ENCODE peak calls at places on chromosomes 7 and 10, in eight cellular contexts. X is breast epithelium, S is tibial nerve, G is transverse colon, U is HepG2, I is right lobe of liver, A is prostate gland, L is IMR-90. C is an unnamed sample.

GRCh38 chr7:46534593-46535271 is 613.7 kb upstream of the IGFBP3 start:
- DNase-seq in X (no peak), S (no peak), G (peak; percentile 33), U (no peak), I (no peak), A (no peak), L (peak; percentile 93), C (no peak)

GRCh38 chr7:47149971-47150370 is 431.9 kb downstream of the TNS3 start:
- DNase-seq in X (no peak), S (no peak), G (no peak), U (no peak), I (no peak), A (no peak), L (no peak), C (no peak)

GRCh38 chr7:142880886-142881505 is 4.5 kb downstream of the TRPV6 start:
- DNase-seq in X (no peak), S (no peak), G (no peak), U (peak; percentile 23), I (peak; percentile 49), A (no peak), L (peak; percentile 1), C (peak; percentile 10)

GRCh38 chr7:133315332-133316040 is 62.6 kb downstream of the EXOC4 start:
- DNase-seq in X (no peak), S (no peak), G (no peak), U (no peak), I (no peak), A (no peak), L (peak; percentile 75), C (no peak)

GRCh38 chr7:32501522-32501921 is 6.2 kb downstream of the AVL9 start:
- DNase-seq in X (no peak), S (no peak), G (no peak), U (peak; percentile 49), I (no peak), A (no peak), L (peak; percentile 66), C (no peak)

GRCh38 chr7:70092314-70093303 is 494.3 kb downstream of the AUTS2 start:
- DNase-seq in X (no peak), S (no peak), G (no peak), U (no peak), I (no peak), A (no peak), L (peak; percentile 0), C (peak; percentile 20)

GRCh38 chr7:27973625-27974024 is 207.0 kb downstream of the JAZF1 start:
- DNase-seq in X (no peak), S (no peak), G (no peak), U (no peak), I (no peak), A (no peak), L (no peak), C (no peak)

GRCh38 chr7:155141562-155141961 is 71.4 kb downstream of the HTR5A start:
- DNase-seq in X (no peak), S (no peak), G (no peak), U (no peak), I (no peak), A (no peak), L (no peak), C (no peak)

GRCh38 chr10:79358811-79359210 is 11.5 kb downstream of the PPIF start:
- DNase-seq in X (no peak), S (no peak), G (peak; percentile 70), U (peak; percentile 94), I (no peak), A (no peak), L (no peak), C (no peak)

GRCh38 chr7:18125536-18125935 is 97.9 kb upstream of the PRPS1L1 start:
- DNase-seq in X (no peak), S (no peak), G (no peak), U (no peak), I (no peak), A (no peak), L (peak; percentile 2), C (no peak)

GRCh38 chr7:52749880-52750279 is 285.6 kb upstream of the POM121L12 start:
- DNase-seq in X (no peak), S (no peak), G (peak; percentile 15), U (no peak), I (no peak), A (no peak), L (no peak), C (no peak)

GRCh38 chr10:13078912-13079775 is 20.8 kb upstream of the OPTN start:
- DNase-seq in X (no peak), S (no peak), G (no peak), U (no peak), I (no peak), A (no peak), L (no peak), C (no peak)

GRCh38 chr10:102644066-102644645 is at the start of gene TRIM8:
- DNase-seq in X (no peak), S (no peak), G (peak; percentile 69), U (peak; percentile 55), I (peak; percentile 77), A (no peak), L (no peak), C (peak; percentile 50)

GRCh38 chr7:112182749-112183148 is 23.4 kb downstream of the DOCK4 start:
- DNase-seq in X (no peak), S (no peak), G (no peak), U (peak; percentile 38), I (peak; percentile 57), A (no peak), L (no peak), C (no peak)

GRCh38 chr7:148633761-148634160 is 43.2 kb downstream of the C7orf33 start:
- DNase-seq in X (no peak), S (no peak), G (no peak), U (no peak), I (no peak), A (no peak), L (no peak), C (no peak)

GRCh38 chr10:110395350-110396283 is 90.9 kb upstream of the SMNDC1 start:
- DNase-seq in X (peak; percentile 44), S (no peak), G (peak; percentile 85), U (peak; percentile 64), I (peak; percentile 86), A (no peak), L (peak; percentile 99), C (peak; percentile 62)

GRCh38 chr7:105438847-105439173 is 50.1 kb upstream of the SRPK2 start:
- DNase-seq in X (no peak), S (no peak), G (no peak), U (peak; percentile 28), I (no peak), A (no peak), L (no peak), C (no peak)

GRCh38 chr7:140640060-140640611 is 477 bp downstream of the DENND2A start:
- DNase-seq in X (no peak), S (no peak), G (peak; percentile 38), U (no peak), I (no peak), A (no peak), L (peak; percentile 50), C (peak; percentile 63)

GRCh38 chr7:15989194-15989593 is 302.7 kb upstream of the MEOX2 start:
- DNase-seq in X (no peak), S (no peak), G (no peak), U (no peak), I (no peak), A (no peak), L (no peak), C (no peak)

GRCh38 chr7:40147371-40148246 is 12.8 kb downstream of the SUGCT start:
- DNase-seq in X (no peak), S (no peak), G (no peak), U (no peak), I (no peak), A (no peak), L (no peak), C (no peak)
- TF ChIP-seq CTCF in X (no peak), S (no peak), G (no peak), U (no peak), I (no peak), A (no peak), L (no peak), C (no peak)

GRCh38 chr7:2104107-2104710 is 128.5 kb downstream of the MAD1L1 start:
- DNase-seq in X (peak; percentile 56), S (peak; percentile 83), G (peak; percentile 75), U (peak; percentile 51), I (peak; percentile 67), A (peak; percentile 56), L (peak; percentile 93), C (peak; percentile 91)
- TF ChIP-seq POLR2A in X (no peak), S (peak; percentile 55), G (no peak), U (no peak), I (no peak), A (no peak), L (peak; percentile 68), C (peak; percentile 8)

GRCh38 chr7:157279679-157279972 is 57.2 kb upstream of the DNAJB6 start:
- DNase-seq in X (no peak), S (no peak), G (no peak), U (no peak), I (no peak), A (no peak), L (no peak), C (no peak)

GRCh38 chr7:157276731-157277562 is 59.9 kb upstream of the DNAJB6 start:
- DNase-seq in X (no peak), S (no peak), G (no peak), U (no peak), I (no peak), A (no peak), L (peak; percentile 51), C (no peak)

GRCh38 chr7:157278167-157278790 is 58.5 kb upstream of the DNAJB6 start:
- DNase-seq in X (no peak), S (no peak), G (no peak), U (no peak), I (no peak), A (no peak), L (no peak), C (no peak)

GRCh38 chr7:157279973-157280841 is 56.6 kb upstream of the DNAJB6 start:
- DNase-seq in X (no peak), S (no peak), G (no peak), U (no peak), I (no peak), A (no peak), L (no peak), C (no peak)

DNA sequence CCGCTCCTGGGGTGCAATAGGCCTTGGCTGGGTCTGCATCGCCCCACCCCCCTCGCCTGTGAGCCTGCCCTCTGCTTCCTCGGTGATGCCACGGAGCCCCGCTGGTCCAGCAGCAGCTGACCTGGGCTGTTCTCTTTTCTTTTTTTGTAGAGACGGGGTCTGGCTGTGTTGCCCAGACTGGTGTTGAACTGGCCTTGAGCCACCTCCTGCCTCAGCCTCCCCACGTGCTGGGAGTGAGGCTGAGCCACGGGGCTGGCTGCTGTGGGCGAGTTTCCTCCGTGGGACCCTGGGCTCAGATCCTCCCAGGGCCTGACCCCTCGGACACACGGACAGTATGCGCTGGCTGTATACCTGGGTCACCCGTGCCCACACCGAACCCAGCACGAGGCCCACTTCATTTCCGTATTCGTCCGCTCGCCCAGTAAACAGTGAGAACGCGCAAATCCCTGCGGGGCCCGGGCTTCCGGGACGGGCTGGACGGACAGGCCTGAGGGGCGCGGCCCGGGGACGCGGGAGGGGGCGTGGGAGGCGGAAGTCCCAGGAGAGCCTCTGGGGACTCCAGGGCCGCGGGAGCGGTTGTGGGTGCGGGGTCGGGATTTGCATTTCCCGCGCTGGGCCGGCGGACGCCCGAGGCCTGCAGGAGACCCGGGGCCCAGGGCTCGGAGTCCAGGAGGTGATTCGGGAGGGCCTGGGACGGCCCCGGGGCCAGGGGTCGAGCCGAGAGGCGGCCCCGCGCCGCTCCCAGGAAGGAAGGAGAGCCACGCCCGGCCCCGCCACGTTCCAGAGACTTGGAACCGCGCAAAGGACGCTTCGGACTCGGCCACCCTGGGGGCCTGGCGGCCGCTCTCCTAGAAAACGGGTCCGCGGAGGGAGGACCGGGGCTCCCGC is 57.8 kb upstream of the DNAJB6 start:
- DNase-seq in X (no peak), S (no peak), G (peak; percentile 80), U (no peak), I (no peak), A (no peak), L (no peak), C (no peak)
- H3K27ac ChIP-seq in X (peak overlapping the region; percentile 79), S (peak overlapping the region; percentile 64), G (peak overlapping the region; percentile 83), U (no peak overlapping the region), I (no peak overlapping the region), A (peak overlapping the region; percentile 17), L (no peak overlapping the region), C (no peak overlapping the region)

GRCh38 chr10:3080608-3081007 is 13.3 kb downstream of the PFKP start:
- DNase-seq in X (no peak), S (no peak), G (no peak), U (no peak), I (no peak), A (no peak), L (no peak), C (no peak)
- TF ChIP-seq CTCF in X (no peak), S (no peak), G (no peak), U (no peak), I (no peak), A (no peak), L (peak; percentile 10), C (no peak)